ENCODE peak calls at places on chromosomes 12 and 14, in five cellular contexts. M is heart left ventricle, D is NCI-H446, U is dorsolateral prefrontal cortex, Z is NCI-H748 treated with DMSO at 0.1 percent for 48 hours. W is an unnamed sample.

GRCh38 chr14:68862954-68863594 is 70.2 kb upstream of the ZFP36L1 start:
- DNase-seq in M (no peak), D (peak), U (peak), Z (peak), W (peak)

GRCh38 chr12:74889563-74890236 is 319.9 kb downstream of the KCNC2 start:
- DNase-seq in M (no peak), D (no peak), U (no peak), Z (no peak), W (no peak)

GRCh38 chr12:50086148-50086547 is 1.0 kb downstream of the SMARCD1 start:
- DNase-seq in M (no peak), D (no peak), U (no peak), Z (no peak), W (no peak)

GRCh38 chr14:82655770-82656169 is 1122.1 kb upstream of the SEL1L start:
- DNase-seq in M (no peak), D (no peak), U (no peak), Z (no peak), W (no peak)

GRCh38 chr14:51498411-51499227 is 153.1 kb upstream of the FRMD6 start:
- DNase-seq in M (no peak), D (peak), U (peak), Z (no peak), W (no peak)

GRCh38 chr14:100294213-100294962 is 11.9 kb downstream of the SLC25A29 start:
- DNase-seq in M (peak), D (no peak), U (no peak), Z (no peak), W (no peak)

GRCh38 chr14:91780452-91780851 is 48.6 kb upstream of the CATSPERB start:
- DNase-seq in M (no peak), D (no peak), U (no peak), Z (no peak), W (no peak)

GRCh38 chr12:63894132-63894531 is 49.6 kb downstream of the SRGAP1 start:
- DNase-seq in M (no peak), D (no peak), U (no peak), Z (no peak), W (no peak)

GRCh38 chr14:94461526-94462218 is 9.1 kb upstream of the SERPINA11 start:
- DNase-seq in M (no peak), D (no peak), U (no peak), Z (no peak), W (no peak)

GRCh38 chr12:57863676-57864075 is 17.1 kb upstream of the CTDSP2 start:
- DNase-seq in M (no peak), D (peak), U (no peak), Z (no peak), W (no peak)

GRCh38 chr14:22336031-22336430 is 253.0 kb downstream of the DAD1 start:
- DNase-seq in M (no peak), D (no peak), U (no peak), Z (no peak), W (no peak)

GRCh38 chr12:89135976-89136634 is 216.2 kb downstream of the DUSP6 start:
- DNase-seq in M (no peak), D (no peak), U (no peak), Z (no peak), W (no peak)

GRCh38 chr14:102292446-102292845 is 12.5 kb downstream of the MOK start:
- DNase-seq in M (no peak), D (no peak), U (no peak), Z (no peak), W (no peak)

GRCh38 chr12:95763809-95764253 is 26.7 kb downstream of the NTN4 start:
- DNase-seq in M (no peak), D (no peak), U (no peak), Z (no peak), W (no peak)